ENCODE peak calls at places on chromosomes 3 and 15, in ten cellular contexts. H is A549, X is HepG2, D is right lobe of liver, Y is upper lobe of left lung, I is heart left ventricle, F is body of pancreas, E is HCT116, J is gastrocnemius medialis, B is K562. R is an unnamed sample.

GRCh38 chr3:59424268-59425010 is 374.6 kb upstream of the CFAP20DC start:
- ATAC-seq in H (no peak), X (no peak), D (no peak), Y (no peak), I (peak), F (no peak), E (no peak), J (no peak), B (no peak), R (peak)

GRCh38 chr15:65303687-65304392 is 637 bp upstream of the RNU5B-1 start:
- ATAC-seq in H (peak), X (peak), D (peak), Y (peak), I (peak), F (peak), E (peak), J (peak), B (no peak), R (peak)

GRCh38 chr15:68371160-68371559 is 60.8 kb downstream of the ITGA11 start:
- ATAC-seq in H (no peak), X (no peak), D (no peak), Y (no peak), I (peak), F (no peak), E (no peak), J (peak), B (no peak), R (no peak)

GRCh38 chr3:58683001-58683845 is 16.6 kb upstream of the FAM3D start:
- ATAC-seq in H (no peak), X (no peak), D (no peak), Y (no peak), I (no peak), F (no peak), E (peak), J (peak), B (no peak), R (no peak)

GRCh38 chr3:151169262-151169661 is 33.8 kb downstream of the GPR171 start:
- ATAC-seq in H (no peak), X (no peak), D (peak), Y (peak), I (peak), F (no peak), E (no peak), J (peak), B (no peak), R (no peak)

GRCh38 chr15:22930782-22931484 is 49.2 kb downstream of the CYFIP1 start:
- ATAC-seq in H (peak), X (no peak), D (peak), Y (peak), I (peak), F (peak), E (no peak), J (no peak), B (peak), R (peak)

GRCh38 chr15:34161329-34161953 is 48.5 kb downstream of the KATNBL1 start:
- ATAC-seq in H (peak), X (no peak), D (no peak), Y (no peak), I (no peak), F (no peak), E (peak), J (no peak), B (no peak), R (no peak)

GRCh38 chr3:16885948-16886683 is 1.4 kb downstream of the PLCL2 start:
- ATAC-seq in H (no peak), X (no peak), D (peak), Y (no peak), I (no peak), F (no peak), E (no peak), J (no peak), B (no peak), R (no peak)

GRCh38 chr3:123773681-123774431 is 110.3 kb downstream of the MYLK start:
- ATAC-seq in H (peak), X (peak), D (peak), Y (peak), I (no peak), F (no peak), E (no peak), J (no peak), B (peak), R (peak)

GRCh38 chr3:172201136-172201989 is 162.0 kb downstream of the FNDC3B start:
- ATAC-seq in H (peak), X (no peak), D (peak), Y (peak), I (peak), F (peak), E (no peak), J (peak), B (peak), R (peak)

GRCh38 chr3:119395923-119396358 is 67.5 kb downstream of the TMEM39A start:
- ATAC-seq in H (no peak), X (no peak), D (no peak), Y (no peak), I (no peak), F (no peak), E (no peak), J (no peak), B (no peak), R (no peak)

GRCh38 chr3:136942796-136943195 is 15.0 kb upstream of the IL20RB start:
- ATAC-seq in H (no peak), X (no peak), D (peak), Y (no peak), I (no peak), F (no peak), E (no peak), J (no peak), B (no peak), R (no peak)

GRCh38 chr15:40249477-40250303 is 10.8 kb downstream of the PAK6 start:
- ATAC-seq in H (no peak), X (no peak), D (no peak), Y (no peak), I (no peak), F (no peak), E (no peak), J (no peak), B (no peak), R (no peak)

GRCh38 chr3:101065962-101066361 is 72.7 kb upstream of the ABI3BP start:
- ATAC-seq in H (peak), X (no peak), D (no peak), Y (no peak), I (peak), F (no peak), E (no peak), J (peak), B (no peak), R (peak)

GRCh38 chr3:189108735-189109134 is 63.0 kb upstream of the TPRG1 start:
- ATAC-seq in H (no peak), X (no peak), D (no peak), Y (no peak), I (no peak), F (no peak), E (no peak), J (no peak), B (no peak), R (no peak)

GRCh38 chr3:24923565-24923964 is 428.9 kb upstream of the THRB start:
- ATAC-seq in H (no peak), X (no peak), D (no peak), Y (no peak), I (no peak), F (no peak), E (no peak), J (no peak), B (no peak), R (no peak)

GRCh38 chr3:113977822-113978221 is 30.0 kb downstream of the ZDHHC23 start:
- ATAC-seq in H (no peak), X (no peak), D (no peak), Y (no peak), I (no peak), F (no peak), E (no peak), J (no peak), B (no peak), R (no peak)

GRCh38 chr15:58080398-58080797 is 14.9 kb upstream of the ALDH1A2 start:
- ATAC-seq in H (no peak), X (no peak), D (no peak), Y (no peak), I (no peak), F (no peak), E (no peak), J (no peak), B (peak), R (no peak)

GRCh38 chr3:101171797-101172196 is 148.6 kb downstream of the IMPG2 start:
- ATAC-seq in H (no peak), X (no peak), D (no peak), Y (no peak), I (no peak), F (no peak), E (no peak), J (no peak), B (no peak), R (no peak)

GRCh38 chr3:9649791-9650521 is 651 bp downstream of the MTMR14 start:
- ATAC-seq in H (peak), X (peak), D (peak), Y (no peak), I (peak), F (no peak), E (peak), J (peak), B (no peak), R (no peak)

GRCh38 chr3:66239513-66240135 is 18.8 kb downstream of the SLC25A26 start:
- ATAC-seq in H (no peak), X (no peak), D (no peak), Y (no peak), I (no peak), F (no peak), E (no peak), J (no peak), B (no peak), R (no peak)

GRCh38 chr15:89178307-89178977 is 42.9 kb downstream of the RLBP1 start:
- ATAC-seq in H (no peak), X (no peak), D (no peak), Y (no peak), I (no peak), F (no peak), E (no peak), J (no peak), B (no peak), R (no peak)

GRCh38 chr3:8532251-8532831 is 30.7 kb downstream of the LMCD1 start:
- ATAC-seq in H (peak), X (peak), D (peak), Y (peak), I (peak), F (no peak), E (no peak), J (peak), B (no peak), R (peak)

GRCh38 chr3:126412841-126413692 is 18.4 kb downstream of the CFAP100 start:
- ATAC-seq in H (no peak), X (no peak), D (no peak), Y (no peak), I (no peak), F (no peak), E (no peak), J (no peak), B (no peak), R (no peak)

GRCh38 chr15:91291673-91292072 is 191.6 kb downstream of the SV2B start:
- ATAC-seq in H (peak), X (no peak), D (peak), Y (no peak), I (peak), F (no peak), E (peak), J (peak), B (peak), R (no peak)

GRCh38 chr15:44971036-44971435 is 14.5 kb downstream of the TERB2 start:
- ATAC-seq in H (no peak), X (no peak), D (peak), Y (no peak), I (no peak), F (no peak), E (no peak), J (no peak), B (no peak), R (no peak)

GRCh38 chr3:159416854-159417253 is 571.8 kb upstream of the IL12A start:
- ATAC-seq in H (no peak), X (no peak), D (no peak), Y (no peak), I (no peak), F (no peak), E (no peak), J (no peak), B (no peak), R (no peak)

GRCh38 chr15:20386198-20386597 is 155.4 kb downstream of the GOLGA6L6 start:
- ATAC-seq in H (peak), X (no peak), D (no peak), Y (peak), I (no peak), F (no peak), E (no peak), J (no peak), B (peak), R (no peak)

GRCh38 chr3:40593351-40593750 is 68.6 kb downstream of the ZNF621 start:
- ATAC-seq in H (no peak), X (no peak), D (no peak), Y (no peak), I (no peak), F (no peak), E (no peak), J (no peak), B (no peak), R (no peak)

GRCh38 chr15:70503073-70503745 is 260.1 kb downstream of the UACA start:
- ATAC-seq in H (no peak), X (no peak), D (no peak), Y (no peak), I (no peak), F (no peak), E (no peak), J (no peak), B (no peak), R (no peak)

GRCh38 chr15:60583194-60583593 is 104.3 kb upstream of the ICE2 start:
- ATAC-seq in H (no peak), X (no peak), D (no peak), Y (peak), I (no peak), F (no peak), E (no peak), J (no peak), B (no peak), R (no peak)

GRCh38 chr15:92083190-92083589 is 229.7 kb downstream of the SLCO3A1 start:
- ATAC-seq in H (no peak), X (no peak), D (no peak), Y (no peak), I (peak), F (no peak), E (no peak), J (peak), B (no peak), R (no peak)

GRCh38 chr3:45932112-45932511 is 11.2 kb upstream of the CXCR6 start:
- ATAC-seq in H (no peak), X (no peak), D (peak), Y (peak), I (no peak), F (no peak), E (no peak), J (no peak), B (no peak), R (no peak)

GRCh38 chr15:45714501-45715488 is 80.0 kb downstream of the SQOR start:
- ATAC-seq in H (peak), X (peak), D (peak), Y (peak), I (peak), F (peak), E (peak), J (peak), B (peak), R (no peak)

GRCh38 chr3:12544652-12545472 is 437 bp downstream of the MKRN2OS start:
- ATAC-seq in H (peak), X (no peak), D (no peak), Y (no peak), I (no peak), F (peak), E (no peak), J (no peak), B (no peak), R (no peak)
- TF ChIP-seq POLR2A in H (no peak), X (no peak), D (no peak), Y (no peak), I (no peak), F (peak), E (no peak), J (no peak), B (no peak), R (no peak)

DNA sequence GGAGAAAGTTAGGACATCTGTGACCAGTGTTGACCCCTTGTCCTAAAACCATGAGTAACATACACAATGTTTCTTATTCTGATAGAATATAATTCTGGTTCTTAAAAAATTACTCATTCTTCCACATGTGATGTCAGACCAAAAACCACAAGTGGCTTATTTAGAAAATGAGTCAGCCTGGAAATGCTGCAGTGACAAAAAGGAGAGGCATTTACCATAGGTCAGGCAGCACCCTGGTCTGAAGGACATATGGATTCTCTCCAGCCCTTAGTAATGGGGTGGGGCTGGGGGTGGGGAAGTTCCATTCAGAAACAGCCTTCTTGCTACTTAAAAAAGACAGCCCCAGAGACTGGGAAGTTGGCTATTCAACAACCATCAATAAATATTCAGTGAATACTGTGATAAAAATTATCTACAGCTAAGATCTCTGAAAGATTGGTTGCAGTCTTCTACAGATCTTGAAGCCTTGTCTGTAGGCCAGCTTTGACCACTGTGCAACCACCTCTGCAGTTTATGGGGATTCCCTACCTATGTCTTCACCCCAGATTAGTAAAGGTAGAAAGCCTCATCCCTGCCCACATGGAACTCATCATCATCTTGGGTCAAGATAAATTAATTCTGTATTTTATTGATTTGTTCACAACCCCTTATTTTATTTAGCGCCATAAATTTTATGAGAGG is 34.9 kb upstream of the TIMP4 start:
- ATAC-seq in H (peak), X (no peak), D (peak), Y (peak), I (peak), F (peak), E (peak), J (no peak), B (peak), R (peak)
- TF ChIP-seq POLR2A in H (no peak), X (no peak), D (no peak), Y (no peak), I (no peak), F (no peak), E (no peak), J (no peak), B (no peak), R (no peak)

GRCh38 chr3:149086232-149086988 is at the start of gene HLTF:
- ATAC-seq in H (peak), X (peak), D (peak), Y (peak), I (peak), F (peak), E (peak), J (peak), B (peak), R (peak)
- TF ChIP-seq POLR2A in H (peak), X (peak), D (peak), Y (peak), I (no peak), F (peak), E (no peak), J (peak), B (peak), R (peak)

GRCh38 chr3:127787071-127787490 is 35.2 kb downstream of the MGLL start:
- ATAC-seq in H (no peak), X (no peak), D (peak), Y (no peak), I (peak), F (peak), E (no peak), J (peak), B (no peak), R (peak)

GRCh38 chr3:127785711-127786265 is 36.5 kb downstream of the MGLL start:
- ATAC-seq in H (no peak), X (peak), D (peak), Y (no peak), I (no peak), F (no peak), E (no peak), J (no peak), B (no peak), R (no peak)

GRCh38 chr3:127787556-127787955 is 34.8 kb downstream of the MGLL start:
- ATAC-seq in H (no peak), X (no peak), D (no peak), Y (no peak), I (no peak), F (peak), E (no peak), J (peak), B (no peak), R (no peak)

GRCh38 chr3:127784865-127785710 is 37.2 kb downstream of the MGLL start:
- ATAC-seq in H (no peak), X (peak), D (peak), Y (peak), I (no peak), F (no peak), E (no peak), J (no peak), B (no peak), R (no peak)

DNA sequence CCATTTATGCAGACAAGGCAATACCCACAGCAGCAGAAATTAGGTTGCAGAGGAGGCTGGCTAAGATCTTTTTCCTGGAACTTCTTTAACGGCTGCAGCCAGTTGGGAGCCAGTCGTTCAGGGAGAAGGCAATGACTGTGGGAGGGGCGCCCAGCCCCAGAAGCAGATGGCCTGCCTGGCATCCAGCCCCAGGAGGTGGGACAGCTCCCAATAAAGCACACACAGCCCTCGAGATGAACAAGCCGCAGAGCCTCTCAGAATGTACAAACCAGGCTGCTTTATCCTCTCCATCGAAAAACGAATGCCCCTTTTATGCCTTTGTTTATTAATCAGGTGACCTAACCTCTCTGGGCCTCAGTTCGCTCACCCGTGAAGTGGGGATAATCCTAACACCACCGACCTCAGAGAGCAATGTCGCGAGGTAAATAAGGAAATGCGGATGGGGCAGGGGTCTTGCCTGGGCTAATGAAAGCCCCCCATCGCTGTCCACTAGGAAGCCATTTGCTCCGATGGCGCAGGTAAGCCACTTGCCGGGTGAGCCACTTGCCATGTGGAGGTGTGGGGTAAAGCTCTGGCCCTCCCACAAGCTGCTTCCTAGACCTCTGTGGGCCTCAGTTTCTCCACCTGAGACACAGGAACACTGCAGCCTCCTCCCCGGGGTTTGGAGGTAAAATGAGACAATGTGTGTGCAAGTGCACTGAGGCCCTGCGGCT is 35.8 kb downstream of the MGLL start:
- ATAC-seq in H (no peak), X (no peak), D (peak), Y (peak), I (peak), F (no peak), E (no peak), J (peak), B (no peak), R (peak)
- TF ChIP-seq POLR2A in H (no peak), X (no peak), D (no peak), Y (no peak), I (no peak), F (no peak), E (no peak), J (peak), B (no peak), R (no peak)

GRCh38 chr3:149653564-149653963 is 4.3 kb downstream of the WWTR1 start:
- ATAC-seq in H (no peak), X (no peak), D (no peak), Y (no peak), I (no peak), F (no peak), E (no peak), J (no peak), B (no peak), R (no peak)

GRCh38 chr3:149654188-149654601 is 3.6 kb downstream of the WWTR1 start:
- ATAC-seq in H (no peak), X (no peak), D (no peak), Y (no peak), I (no peak), F (no peak), E (no peak), J (no peak), B (no peak), R (no peak)

GRCh38 chr3:149655826-149656599 is 1.8 kb downstream of the WWTR1 start:
- ATAC-seq in H (no peak), X (no peak), D (no peak), Y (no peak), I (no peak), F (no peak), E (no peak), J (no peak), B (no peak), R (no peak)

GRCh38 chr3:149650828-149651227 is 7.0 kb downstream of the WWTR1 start:
- ATAC-seq in H (no peak), X (no peak), D (peak), Y (no peak), I (no peak), F (no peak), E (no peak), J (no peak), B (no peak), R (no peak)

GRCh38 chr3:149653136-149653535 is 4.7 kb downstream of the WWTR1 start:
- ATAC-seq in H (no peak), X (no peak), D (no peak), Y (no peak), I (no peak), F (no peak), E (no peak), J (no peak), B (no peak), R (no peak)
- TF ChIP-seq POLR2A in H (no peak), X (no peak), D (no peak), Y (no peak), I (no peak), F (no peak), E (no peak), J (no peak), B (no peak), R (no peak)

GRCh38 chr15:74430510-74430951 is 3.2 kb downstream of the SEMA7A start:
- ATAC-seq in H (no peak), X (no peak), D (no peak), Y (no peak), I (no peak), F (no peak), E (no peak), J (no peak), B (no peak), R (no peak)
- TF ChIP-seq POLR2A in H (no peak), X (no peak), D (no peak), Y (no peak), I (no peak), F (no peak), E (no peak), J (no peak), B (no peak), R (no peak)

R was measured in gastroesophageal sphincter.